ENCODE peak calls at places on chromosomes 4 and X, in ten cellular contexts. G is stimulated activated CD4-positive, alpha-beta T cell treated with anti-CD3 and anti-CD28 coated beads, Interleukin-2, amount 100 ng/mL, for 24 hours; U is posterior cingulate gyrus; J is GF-D8; O is NCI-H1417; B is activated CD4-positive, CD25-positive, alpha-beta regulatory T cell; C is mesothelial cell of epicardium; I is NCI-H1436; L is activated T-cell treated with anti-CD3 and anti-CD28 coated beads for 48 hours; W is stimulated activated CD8-positive, alpha-beta memory T cell treated with anti-CD3 and anti-CD28 coated beads, Interleukin-4, amount 100 ng/mL, for 1 hour. S is an unnamed sample.

GRCh38 chr4:25457053-25457715 is 80.1 kb downstream of the ANAPC4 start:
- DNase-seq in G (no peak), U (no peak), J (no peak), O (no peak), B (no peak), C (no peak), I (no peak), L (no peak), W (no peak), S (no peak)

GRCh38 chr4:82138376-82138775 is 235.4 kb downstream of the HNRNPD start:
- DNase-seq in G (no peak), U (no peak), J (no peak), O (no peak), B (no peak), C (no peak), I (no peak), L (no peak), W (no peak), S (no peak)

GRCh38 chr4:89203902-89204301 is 92.6 kb downstream of the TIGD2 start:
- DNase-seq in G (no peak), U (no peak), J (no peak), O (peak), B (no peak), C (no peak), I (no peak), L (no peak), W (no peak), S (no peak)

GRCh38 chr4:188154668-188155423 is 15.6 kb downstream of the TRIML1 start:
- DNase-seq in G (no peak), U (no peak), J (no peak), O (no peak), B (no peak), C (no peak), I (no peak), L (no peak), W (no peak), S (no peak)

GRCh38 chr4:650951-651883 is 22.9 kb downstream of the ATP5ME start:
- DNase-seq in G (no peak), U (peak), J (no peak), O (peak), B (no peak), C (no peak), I (no peak), L (no peak), W (no peak), S (no peak)

GRCh38 chrX:120753413-120754251 is 122.0 kb downstream of the CT47B1 start:
- DNase-seq in G (peak), U (no peak), J (no peak), O (no peak), B (no peak), C (no peak), I (no peak), L (peak), W (no peak), S (peak)

GRCh38 chrX:136039968-136040367 is 54.7 kb downstream of the SLC9A6 start:
- DNase-seq in G (no peak), U (no peak), J (no peak), O (no peak), B (no peak), C (no peak), I (no peak), L (no peak), W (no peak), S (no peak)

GRCh38 chrX:45602151-45602550 is 401.5 kb upstream of the DIPK2B start:
- DNase-seq in G (no peak), U (no peak), J (no peak), O (no peak), B (no peak), C (no peak), I (no peak), L (no peak), W (no peak), S (no peak)

GRCh38 chr4:111630705-111631104 is 514.5 kb upstream of the FAM241A start:
- DNase-seq in G (no peak), U (no peak), J (no peak), O (peak), B (no peak), C (no peak), I (peak), L (no peak), W (no peak), S (no peak)

GRCh38 chrX:29687687-29688086 is 527.7 kb upstream of the MAGEB2 start:
- DNase-seq in G (no peak), U (no peak), J (no peak), O (no peak), B (no peak), C (no peak), I (no peak), L (no peak), W (no peak), S (no peak)

GRCh38 chr4:142380052-142380598 is 466.0 kb downstream of the INPP4B start:
- DNase-seq in G (no peak), U (no peak), J (no peak), O (no peak), B (no peak), C (no peak), I (no peak), L (no peak), W (no peak), S (no peak)

GRCh38 chr4:148211533-148211932 is 230.7 kb downstream of the NR3C2 start:
- DNase-seq in G (no peak), U (no peak), J (no peak), O (no peak), B (no peak), C (no peak), I (no peak), L (no peak), W (no peak), S (no peak)

GRCh38 chrX:96387801-96388200 is 296.8 kb upstream of the DIAPH2 start:
- DNase-seq in G (no peak), U (no peak), J (no peak), O (no peak), B (no peak), C (no peak), I (no peak), L (no peak), W (no peak), S (no peak)

GRCh38 chr4:110514889-110515479 is 39.0 kb downstream of the ENPEP start:
- DNase-seq in G (no peak), U (no peak), J (peak), O (peak), B (no peak), C (no peak), I (no peak), L (no peak), W (no peak), S (no peak)

GRCh38 chr4:40309250-40309774 is 25.8 kb upstream of the CHRNA9 start:
- DNase-seq in G (peak), U (peak), J (no peak), O (no peak), B (no peak), C (peak), I (no peak), L (peak), W (peak), S (peak)

GRCh38 chr4:133102612-133103409 is 46.3 kb upstream of the PCDH10 start:
- DNase-seq in G (no peak), U (no peak), J (no peak), O (no peak), B (no peak), C (no peak), I (no peak), L (no peak), W (no peak), S (no peak)

GRCh38 chr4:156594619-156595018 is 377.0 kb downstream of the PDGFC start:
- DNase-seq in G (no peak), U (peak), J (no peak), O (peak), B (no peak), C (no peak), I (no peak), L (no peak), W (no peak), S (no peak)

GRCh38 chr4:141636077-141636770 is at the start of gene IL15:
- DNase-seq in G (peak), U (no peak), J (no peak), O (peak), B (peak), C (peak), I (no peak), L (peak), W (peak), S (peak)

GRCh38 chrX:7444967-7445366 is 297.0 kb upstream of the PUDP start:
- DNase-seq in G (no peak), U (no peak), J (no peak), O (no peak), B (no peak), C (no peak), I (no peak), L (no peak), W (no peak), S (no peak)

GRCh38 chr4:108449139-108449538 is 171.2 kb upstream of the RPL34 start:
- DNase-seq in G (no peak), U (no peak), J (no peak), O (no peak), B (no peak), C (no peak), I (no peak), L (no peak), W (no peak), S (no peak)

GRCh38 chrX:68511255-68511654 is 12.4 kb downstream of the YIPF6 start:
- DNase-seq in G (peak), U (no peak), J (no peak), O (peak), B (peak), C (no peak), I (peak), L (no peak), W (no peak), S (peak)

GRCh38 chr4:112511294-112512118 is 4.5 kb downstream of the NEUROG2 start:
- DNase-seq in G (no peak), U (no peak), J (no peak), O (peak), B (no peak), C (no peak), I (no peak), L (no peak), W (no peak), S (no peak)

GRCh38 chr4:12852338-12853307 is 631.5 kb downstream of the RAB28 start:
- DNase-seq in G (no peak), U (no peak), J (peak), O (peak), B (no peak), C (no peak), I (no peak), L (no peak), W (no peak), S (no peak)

GRCh38 chrX:23668335-23668734 is 1.0 kb downstream of the PRDX4 start:
- DNase-seq in G (no peak), U (no peak), J (no peak), O (peak), B (no peak), C (no peak), I (no peak), L (no peak), W (no peak), S (no peak)

GRCh38 chr4:140653718-140654515 is 85.2 kb upstream of the UCP1 start:
- DNase-seq in G (no peak), U (no peak), J (no peak), O (no peak), B (no peak), C (no peak), I (no peak), L (no peak), W (no peak), S (no peak)

GRCh38 chr4:71697031-71697430 is 86.8 kb downstream of the GC start:
- DNase-seq in G (no peak), U (no peak), J (no peak), O (no peak), B (no peak), C (no peak), I (no peak), L (no peak), W (no peak), S (no peak)

GRCh38 chr4:152106113-152106763 is 345.4 kb upstream of the GATB start:
- DNase-seq in G (no peak), U (no peak), J (no peak), O (no peak), B (no peak), C (no peak), I (no peak), L (no peak), W (no peak), S (no peak)

GRCh38 chrX:154420402-154420756 is 8.1 kb upstream of the ATP6AP1 start:
- DNase-seq in G (no peak), U (no peak), J (no peak), O (no peak), B (no peak), C (no peak), I (no peak), L (no peak), W (no peak), S (no peak)

GRCh38 chr4:164866817-164867490 is 10.0 kb upstream of the APELA start:
- DNase-seq in G (no peak), U (no peak), J (no peak), O (no peak), B (no peak), C (no peak), I (no peak), L (no peak), W (no peak), S (no peak)

GRCh38 chr4:105613326-105613725 is 60.9 kb downstream of the ARHGEF38 start:
- DNase-seq in G (no peak), U (no peak), J (no peak), O (peak), B (no peak), C (no peak), I (peak), L (no peak), W (no peak), S (no peak)

S was measured in stimulated activated naive B cell treated with anti-CD40 and anti-IgM and Interleukin-4, amounts not matched to agents 10 μg/mL and 1 μg/mL and 100 μg/mL, for 72 hours.